ENCODE peak calls at places on chromosome 10, in seven cellular contexts. X is sigmoid colon, Z is testis, Y is upper lobe of left lung, R is heart left ventricle, F is colonic mucosa, H is astrocyte of the spinal cord. S is an unnamed sample.

GRCh38 chr10:73926152-73926764 is 15.3 kb downstream of the PLAU start:
- DNase-seq in X (no peak), Z (peak), Y (peak), R (no peak), F (no peak), H (no peak), S (no peak)

GRCh38 chr10:14953452-14954000 is 370 bp downstream of the DCLRE1C start:
- DNase-seq in X (peak), Z (peak), Y (peak), R (peak), F (peak), H (peak), S (no peak)

GRCh38 chr10:5960070-5960972 is 17.0 kb downstream of the IL15RA start:
- DNase-seq in X (peak), Z (peak), Y (peak), R (peak), F (no peak), H (peak), S (no peak)

GRCh38 chr10:9296206-9296605 is 1241.7 kb downstream of the GATA3 start:
- DNase-seq in X (no peak), Z (no peak), Y (no peak), R (no peak), F (no peak), H (no peak), S (no peak)

GRCh38 chr10:68367121-68367520 is 34.4 kb upstream of the PBLD start:
- DNase-seq in X (no peak), Z (no peak), Y (no peak), R (no peak), F (no peak), H (no peak), S (no peak)

GRCh38 chr10:7610017-7610416 is 56.7 kb downstream of the ITIH5 start:
- DNase-seq in X (no peak), Z (no peak), Y (no peak), R (no peak), F (no peak), H (no peak), S (no peak)

GRCh38 chr10:113693348-113693747 is 13.6 kb downstream of the CASP7 start:
- DNase-seq in X (no peak), Z (no peak), Y (no peak), R (no peak), F (no peak), H (no peak), S (no peak)

GRCh38 chr10:34677591-34677990 is 137.5 kb downstream of the PARD3 start:
- DNase-seq in X (no peak), Z (no peak), Y (no peak), R (no peak), F (no peak), H (no peak), S (no peak)

GRCh38 chr10:96691761-96692160 is 28.6 kb downstream of the PIK3AP1 start:
- DNase-seq in X (no peak), Z (no peak), Y (no peak), R (no peak), F (no peak), H (no peak), S (no peak)

GRCh38 chr10:77940225-77940624 is 13.7 kb upstream of the DLG5 start:
- DNase-seq in X (no peak), Z (no peak), Y (no peak), R (no peak), F (no peak), H (no peak), S (no peak)

GRCh38 chr10:103574116-103575061 is 80.9 kb downstream of the NEURL1 start:
- DNase-seq in X (no peak), Z (no peak), Y (no peak), R (peak), F (no peak), H (no peak), S (no peak)

GRCh38 chr10:27504897-27505457 is 873 bp downstream of the RAB18 start:
- DNase-seq in X (no peak), Z (no peak), Y (no peak), R (no peak), F (no peak), H (peak), S (no peak)

GRCh38 chr10:84818956-84819355 is 490.6 kb downstream of the CCSER2 start:
- DNase-seq in X (no peak), Z (no peak), Y (no peak), R (no peak), F (no peak), H (no peak), S (no peak)

GRCh38 chr10:62121197-62121550 is 147.5 kb downstream of the RTKN2 start:
- DNase-seq in X (no peak), Z (no peak), Y (no peak), R (no peak), F (no peak), H (no peak), S (no peak)

GRCh38 chr10:30783939-30784500 is 154.5 kb upstream of the LYZL2 start:
- DNase-seq in X (peak), Z (peak), Y (peak), R (peak), F (peak), H (peak), S (peak)

GRCh38 chr10:48896756-48897437 is 42.7 kb downstream of the LRRC18 start:
- DNase-seq in X (no peak), Z (no peak), Y (no peak), R (no peak), F (no peak), H (no peak), S (peak)

GRCh38 chr10:86222687-86223086 is 143.9 kb downstream of the GRID1 start:
- DNase-seq in X (no peak), Z (no peak), Y (no peak), R (no peak), F (no peak), H (no peak), S (no peak)

GRCh38 chr10:120804020-120804419 is 47.1 kb upstream of the WDR11 start:
- DNase-seq in X (no peak), Z (no peak), Y (no peak), R (no peak), F (no peak), H (no peak), S (no peak)

GRCh38 chr10:15346440-15347141 is 24.5 kb downstream of the FAM171A1 start:
- DNase-seq in X (peak), Z (no peak), Y (no peak), R (peak), F (no peak), H (no peak), S (no peak)

GRCh38 chr10:79266543-79267312 is 80.5 kb upstream of the PPIF start:
- DNase-seq in X (peak), Z (peak), Y (peak), R (peak), F (peak), H (peak), S (no peak)

GRCh38 chr10:6211341-6212265 is 8.9 kb downstream of the PFKFB3 start:
- DNase-seq in X (peak), Z (peak), Y (no peak), R (peak), F (no peak), H (no peak), S (no peak)

GRCh38 chr10:77641788-77642397 is 4.3 kb upstream of the KCNMA1 start:
- DNase-seq in X (peak), Z (peak), Y (peak), R (peak), F (peak), H (peak), S (no peak)

GRCh38 chr10:22599636-22600228 is 114.6 kb downstream of the PIP4K2A start:
- DNase-seq in X (no peak), Z (no peak), Y (no peak), R (no peak), F (no peak), H (no peak), S (no peak)

GRCh38 chr10:114479307-114479706 is 75.0 kb upstream of the AFAP1L2 start:
- DNase-seq in X (peak), Z (peak), Y (no peak), R (peak), F (no peak), H (no peak), S (no peak)

GRCh38 chr10:12391191-12391590 is 41.8 kb downstream of the CAMK1D start:
- DNase-seq in X (no peak), Z (no peak), Y (no peak), R (no peak), F (no peak), H (peak), S (no peak)

GRCh38 chr10:48493083-48493871 is 111.6 kb downstream of the ARHGAP22 start:
- DNase-seq in X (no peak), Z (no peak), Y (peak), R (peak), F (peak), H (no peak), S (peak)

GRCh38 chr10:34031410-34031809 is 696.9 kb upstream of the NRP1 start:
- DNase-seq in X (peak), Z (peak), Y (peak), R (peak), F (peak), H (peak), S (no peak)

GRCh38 chr10:47021850-47022249 is 110.6 kb downstream of the PTPN20 start:
- DNase-seq in X (no peak), Z (no peak), Y (peak), R (no peak), F (no peak), H (no peak), S (no peak)

GRCh38 chr10:28082316-28082715 is 83.4 kb upstream of the ODAD2 start:
- DNase-seq in X (no peak), Z (no peak), Y (no peak), R (no peak), F (no peak), H (no peak), S (no peak)

DNA sequence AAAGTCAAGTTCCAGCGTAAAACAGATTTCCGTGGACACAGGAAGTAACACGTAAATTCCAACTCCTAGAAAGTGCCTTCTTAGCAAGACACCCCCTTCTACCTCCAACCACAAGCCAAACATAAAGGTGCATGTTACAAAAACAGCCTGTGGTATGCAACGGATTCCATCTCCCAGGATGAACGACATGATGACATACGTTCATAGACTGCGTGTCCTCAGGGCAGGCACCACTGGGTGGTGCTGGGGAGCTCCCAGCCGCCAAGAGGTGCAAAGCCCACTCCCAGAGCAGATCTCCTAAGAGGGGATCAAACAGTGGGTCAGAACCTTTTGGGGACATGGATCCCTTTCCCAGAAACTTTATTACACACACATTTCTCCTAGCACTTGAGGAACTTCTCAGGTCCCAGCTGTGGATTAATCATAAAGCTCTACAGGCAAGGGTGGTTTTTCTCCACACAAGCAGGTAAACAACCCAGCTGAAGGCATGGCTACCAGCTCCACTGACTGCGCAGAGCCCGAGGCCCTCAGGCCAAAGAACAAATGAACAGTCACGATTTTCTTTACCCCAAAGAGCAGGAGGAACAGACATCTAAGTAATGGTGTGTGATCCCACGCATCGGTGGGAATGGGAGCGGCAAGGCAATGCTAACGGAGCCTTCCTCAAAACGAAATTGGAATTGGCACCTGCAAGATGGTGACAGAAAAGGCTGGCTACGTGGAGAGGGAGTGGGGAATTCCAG is 13.8 kb downstream of the PSAP start:
- DNase-seq in X (no peak), Z (no peak), Y (no peak), R (no peak), F (no peak), H (no peak), S (no peak)
- TF ChIP-seq CTCF in X (no peak), Z (no peak), Y (no peak), R (peak), F (no peak), H (peak), S (peak)

DNA sequence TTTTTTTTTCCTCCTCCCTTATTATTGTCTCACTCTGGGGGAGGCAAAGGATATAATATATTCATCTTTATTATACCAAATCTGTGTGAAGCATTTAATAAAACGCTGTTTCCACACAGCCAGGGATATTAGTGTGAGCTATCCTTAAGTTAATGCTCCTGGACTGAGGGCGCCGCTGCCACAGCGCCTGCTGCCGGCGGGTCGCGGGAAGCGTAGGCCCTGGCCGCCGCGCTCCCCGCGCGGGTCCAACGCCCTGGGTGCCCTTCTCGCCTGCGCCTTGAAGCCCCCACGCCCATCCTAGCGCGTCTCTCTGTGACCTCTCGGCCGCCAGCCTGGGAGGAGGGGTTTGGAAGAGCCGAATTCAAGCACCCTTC is 9.5 kb upstream of the LBX1 start:
- DNase-seq in X (no peak), Z (no peak), Y (no peak), R (no peak), F (no peak), H (no peak), S (no peak)
- TF ChIP-seq CTCF in X (peak), Z (no peak), Y (peak), R (peak), F (peak), H (peak), S (peak)

GRCh38 chr10:32687116-32687515 is 241.2 kb downstream of the CCDC7 start:
- DNase-seq in X (no peak), Z (no peak), Y (no peak), R (no peak), F (no peak), H (no peak), S (no peak)
- TF ChIP-seq CTCF in X (no peak), Z (no peak), Y (no peak), R (no peak), F (no peak), H (no peak), S (no peak)

DNA sequence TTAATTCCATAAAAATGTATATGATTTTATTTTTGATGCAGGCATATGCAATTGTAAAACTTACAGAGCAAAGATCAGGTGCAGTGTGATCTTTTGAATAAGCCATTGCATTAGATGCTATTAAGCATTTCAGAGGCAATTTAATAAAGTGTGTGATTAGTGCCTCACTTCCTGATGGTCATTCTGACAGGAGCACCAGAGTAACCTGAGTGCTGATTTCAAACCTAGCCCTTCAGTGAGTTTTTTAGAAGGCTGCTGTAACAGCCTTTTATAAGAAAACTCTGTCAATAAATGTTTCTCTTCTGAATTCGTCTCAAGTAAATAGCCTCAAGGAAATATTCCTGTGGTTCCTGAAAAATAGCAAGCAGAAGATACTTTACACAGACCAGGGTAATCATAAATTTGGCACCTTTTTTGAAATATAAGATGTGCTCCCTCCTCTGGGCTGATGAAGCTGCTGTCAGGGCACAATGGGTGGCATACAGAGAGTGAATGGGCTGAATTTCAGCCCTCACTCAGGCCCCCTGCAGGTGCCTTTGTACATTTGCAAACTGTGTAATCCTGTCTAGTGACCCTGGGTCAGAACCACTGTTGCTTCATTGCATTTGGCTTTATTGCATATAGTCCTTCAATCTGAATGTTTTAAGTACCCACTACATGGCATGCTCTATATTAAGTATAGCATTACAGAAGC is 193.7 kb upstream of the CSTF2T start:
- DNase-seq in X (no peak), Z (no peak), Y (no peak), R (no peak), F (no peak), H (no peak), S (no peak)
- TF ChIP-seq CTCF in X (no peak), Z (no peak), Y (no peak), R (peak), F (no peak), H (peak), S (peak)

DNA sequence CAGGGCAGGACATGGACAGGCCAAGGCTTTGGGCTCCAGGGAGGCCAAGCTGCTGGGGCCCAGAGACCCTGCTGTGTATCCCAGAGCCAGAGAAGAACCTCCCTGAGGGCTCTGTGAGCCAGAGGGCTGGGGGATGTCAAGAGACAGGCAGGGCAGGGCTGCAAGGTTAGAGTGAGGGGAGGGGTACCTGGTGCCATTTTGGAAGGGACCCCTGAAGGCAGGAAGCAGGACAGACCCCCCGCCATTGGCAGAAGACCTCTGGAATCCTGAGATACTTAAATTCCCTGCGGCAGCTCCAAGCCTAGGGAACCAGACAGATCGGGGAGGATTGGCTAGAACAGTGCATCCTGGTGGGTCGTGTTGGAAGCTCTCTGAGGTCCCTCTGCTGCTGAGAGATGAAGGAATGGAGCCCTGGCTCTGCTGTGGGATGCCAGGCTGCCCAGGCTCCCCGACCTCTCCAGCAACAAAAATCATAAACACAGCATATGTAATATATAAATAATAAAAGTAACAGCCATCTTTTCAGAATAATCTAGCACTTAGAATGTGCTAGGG is 75.0 kb downstream of the LHPP start:
- DNase-seq in X (no peak), Z (no peak), Y (no peak), R (no peak), F (no peak), H (no peak), S (no peak)
- TF ChIP-seq CTCF in X (no peak), Z (no peak), Y (no peak), R (no peak), F (no peak), H (no peak), S (peak)

GRCh38 chr10:108894402-108895301 is 1028.7 kb downstream of the XPNPEP1 start:
- DNase-seq in X (no peak), Z (no peak), Y (no peak), R (no peak), F (no peak), H (no peak), S (no peak)

GRCh38 chr10:108901766-108902365 is 1021.4 kb downstream of the XPNPEP1 start:
- DNase-seq in X (no peak), Z (peak), Y (no peak), R (no peak), F (no peak), H (no peak), S (no peak)

GRCh38 chr10:108902491-108903250 is 1020.6 kb downstream of the XPNPEP1 start:
- DNase-seq in X (no peak), Z (no peak), Y (no peak), R (no peak), F (no peak), H (no peak), S (no peak)

GRCh38 chr10:108904163-108904878 is 1019.0 kb downstream of the XPNPEP1 start:
- DNase-seq in X (no peak), Z (no peak), Y (no peak), R (peak), F (no peak), H (no peak), S (no peak)

GRCh38 chr10:108899686-108900085 is 1023.6 kb downstream of the XPNPEP1 start:
- DNase-seq in X (no peak), Z (no peak), Y (no peak), R (no peak), F (no peak), H (no peak), S (no peak)
- TF ChIP-seq CTCF in X (no peak), Z (no peak), Y (no peak), R (no peak), F (no peak), H (no peak), S (no peak)

GRCh38 chr10:132452216-132452650 is 55.2 kb downstream of the PWWP2B start:
- DNase-seq in X (no peak), Z (no peak), Y (no peak), R (peak), F (no peak), H (no peak), S (no peak)
- TF ChIP-seq CTCF in X (peak), Z (no peak), Y (peak), R (no peak), F (peak), H (peak), S (peak)

GRCh38 chr10:102523250-102524029 is 19.7 kb downstream of the SUFU start:
- DNase-seq in X (no peak), Z (no peak), Y (no peak), R (peak), F (no peak), H (peak), S (no peak)
- TF ChIP-seq CTCF in X (no peak), Z (no peak), Y (no peak), R (no peak), F (no peak), H (no peak), S (no peak)